ENCODE peak calls at places on chromosomes 1 and 21, in four cellular contexts. S is Karpas-422, H is cardiac muscle cell, L is IMR-90. D is an unnamed sample.

GRCh38 chr1:81811757-81812371 is 11.1 kb downstream of the ADGRL2 start:
- DNase-seq in S (no peak), H (no peak), L (no peak), D (no peak)

GRCh38 chr1:161432091-161432490 is 64.4 kb upstream of the CFAP126 start:
- DNase-seq in S (no peak), H (no peak), L (no peak), D (no peak)

GRCh38 chr1:56194911-56195310 is 384.5 kb downstream of the PLPP3 start:
- DNase-seq in S (no peak), H (no peak), L (peak), D (no peak)

GRCh38 chr1:18463984-18464664 is 16.6 kb upstream of the KLHDC7A start:
- DNase-seq in S (no peak), H (no peak), L (no peak), D (no peak)

GRCh38 chr1:15802234-15802965 is 5.0 kb downstream of the UQCRHL start:
- DNase-seq in S (no peak), H (no peak), L (peak), D (no peak)

GRCh38 chr1:96306809-96307208 is 414.8 kb upstream of the PTBP2 start:
- DNase-seq in S (no peak), H (no peak), L (peak), D (no peak)

GRCh38 chr21:29403291-29403690 is 104.6 kb downstream of the BACH1 start:
- DNase-seq in S (no peak), H (no peak), L (peak), D (no peak)

GRCh38 chr21:41786521-41786987 is 19.7 kb upstream of the RIPK4 start:
- DNase-seq in S (no peak), H (no peak), L (peak), D (no peak)

GRCh38 chr1:243493156-243494129 is 237.6 kb downstream of the SDCCAG8 start:
- DNase-seq in S (no peak), H (no peak), L (peak), D (no peak)

GRCh38 chr1:51058863-51059262 is 43.2 kb upstream of the C1orf185 start:
- DNase-seq in S (peak), H (no peak), L (peak), D (no peak)

GRCh38 chr1:43238104-43238503 is 31.7 kb upstream of the TMEM125 start:
- DNase-seq in S (peak), H (peak), L (peak), D (peak)

GRCh38 chr21:42672699-42673458 is 19.5 kb downstream of the PDE9A start:
- DNase-seq in S (no peak), H (peak), L (peak), D (peak)

GRCh38 chr1:230376296-230376695 is 49.8 kb downstream of the PGBD5 start:
- DNase-seq in S (no peak), H (no peak), L (no peak), D (no peak)

GRCh38 chr1:15261155-15262002 is 14.4 kb downstream of the FHAD1 start:
- DNase-seq in S (no peak), H (no peak), L (no peak), D (no peak)

GRCh38 chr1:26907071-26907922 is 6.5 kb downstream of the NR0B2 start:
- DNase-seq in S (no peak), H (no peak), L (peak), D (no peak)

GRCh38 chr1:65827346-65827745 is 34.7 kb downstream of the PDE4B start:
- DNase-seq in S (no peak), H (no peak), L (peak), D (no peak)

GRCh38 chr1:167718926-167719691 is 2.7 kb upstream of the MPZL1 start:
- DNase-seq in S (no peak), H (no peak), L (no peak), D (no peak)

GRCh38 chr1:222048030-222048632 is 306.2 kb upstream of the DUSP10 start:
- DNase-seq in S (no peak), H (no peak), L (peak), D (no peak)

GRCh38 chr1:56424744-56425493 is 154.4 kb downstream of the PLPP3 start:
- DNase-seq in S (peak), H (peak), L (peak), D (no peak)

GRCh38 chr1:1946540-1946939 is 27.5 kb upstream of the TMEM52 start:
- DNase-seq in S (no peak), H (no peak), L (peak), D (no peak)

GRCh38 chr1:110726755-110727154 is 52.0 kb upstream of the KCNA3 start:
- DNase-seq in S (no peak), H (no peak), L (no peak), D (no peak)

GRCh38 chr1:184801503-184801902 is 46.8 kb upstream of the EDEM3 start:
- DNase-seq in S (no peak), H (no peak), L (peak), D (no peak)

GRCh38 chr1:94925561-94926364 is 1.1 kb downstream of the CNN3 start:
- DNase-seq in S (peak), H (peak), L (peak), D (peak)

GRCh38 chr21:16086121-16086520 is 356.3 kb downstream of the USP25 start:
- DNase-seq in S (no peak), H (no peak), L (no peak), D (no peak)

GRCh38 chr1:241101622-241102021 is 255.4 kb downstream of the RGS7 start:
- DNase-seq in S (no peak), H (no peak), L (no peak), D (no peak)

GRCh38 chr1:20634594-20635084 is 1.4 kb downstream of the PINK1 start:
- DNase-seq in S (no peak), H (peak), L (peak), D (no peak)

GRCh38 chr1:225448146-225448805 is 20.4 kb upstream of the LBR start:
- DNase-seq in S (no peak), H (no peak), L (no peak), D (no peak)

GRCh38 chr1:167678838-167679237 is 42.9 kb upstream of the MPZL1 start:
- DNase-seq in S (peak), H (no peak), L (no peak), D (no peak)

GRCh38 chr1:27031235-27032118 is 18.8 kb upstream of the TENT5B start:
- DNase-seq in S (no peak), H (no peak), L (peak), D (no peak)

GRCh38 chr1:167612583-167612982 is 17.4 kb upstream of the RCSD1 start:
- DNase-seq in S (peak), H (no peak), L (no peak), D (no peak)

GRCh38 chr1:229768232-229768631 is 142.2 kb downstream of the URB2 start:
- DNase-seq in S (no peak), H (no peak), L (no peak), D (no peak)

GRCh38 chr1:20672265-20672632 is 11.1 kb upstream of the DDOST start:
- DNase-seq in S (no peak), H (no peak), L (no peak), D (no peak)

GRCh38 chr1:40736085-40736531 is 44.6 kb downstream of the NFYC start:
- DNase-seq in S (no peak), H (peak), L (peak), D (no peak)

GRCh38 chr21:43316156-43316845 is 110.6 kb downstream of the SIK1 start:
- DNase-seq in S (no peak), H (no peak), L (no peak), D (no peak)

GRCh38 chr1:87787551-87787950 is 458.9 kb downstream of the LMO4 start:
- DNase-seq in S (no peak), H (no peak), L (peak), D (no peak)

GRCh38 chr1:90387825-90388224 is 329.3 kb downstream of the BARHL2 start:
- DNase-seq in S (no peak), H (no peak), L (no peak), D (peak)

GRCh38 chr21:46604975-46605758 is at the start of gene S100B:
- DNase-seq in S (no peak), H (peak), L (no peak), D (no peak)

GRCh38 chr1:33381979-33382378 is 48.9 kb downstream of the PHC2 start:
- DNase-seq in S (no peak), H (no peak), L (no peak), D (no peak)

GRCh38 chr1:206663832-206664652 is 20.7 kb upstream of the MAPKAPK2 start:
- DNase-seq in S (peak), H (peak), L (peak), D (peak)

GRCh38 chr1:64212023-64212422 is 8.6 kb downstream of the UBE2U start:
- DNase-seq in S (no peak), H (no peak), L (peak), D (no peak)

GRCh38 chr1:89285715-89286380 is 13.2 kb upstream of the GBP5 start:
- DNase-seq in S (no peak), H (no peak), L (no peak), D (no peak)

GRCh38 chr1:89288051-89288340 is 15.3 kb upstream of the GBP5 start:
- DNase-seq in S (no peak), H (no peak), L (no peak), D (no peak)

GRCh38 chr1:89286549-89287181 is 14.0 kb upstream of the GBP5 start:
- DNase-seq in S (no peak), H (no peak), L (no peak), D (no peak)

GRCh38 chr1:89291276-89291675 is 18.6 kb upstream of the GBP5 start:
- DNase-seq in S (no peak), H (no peak), L (no peak), D (no peak)

GRCh38 chr1:89287182-89288050 is 14.8 kb upstream of the GBP5 start:
- DNase-seq in S (no peak), H (no peak), L (no peak), D (no peak)
- H3K27ac ChIP-seq in S (no peak), H (no peak), L (no peak), D (no peak)

DNA sequence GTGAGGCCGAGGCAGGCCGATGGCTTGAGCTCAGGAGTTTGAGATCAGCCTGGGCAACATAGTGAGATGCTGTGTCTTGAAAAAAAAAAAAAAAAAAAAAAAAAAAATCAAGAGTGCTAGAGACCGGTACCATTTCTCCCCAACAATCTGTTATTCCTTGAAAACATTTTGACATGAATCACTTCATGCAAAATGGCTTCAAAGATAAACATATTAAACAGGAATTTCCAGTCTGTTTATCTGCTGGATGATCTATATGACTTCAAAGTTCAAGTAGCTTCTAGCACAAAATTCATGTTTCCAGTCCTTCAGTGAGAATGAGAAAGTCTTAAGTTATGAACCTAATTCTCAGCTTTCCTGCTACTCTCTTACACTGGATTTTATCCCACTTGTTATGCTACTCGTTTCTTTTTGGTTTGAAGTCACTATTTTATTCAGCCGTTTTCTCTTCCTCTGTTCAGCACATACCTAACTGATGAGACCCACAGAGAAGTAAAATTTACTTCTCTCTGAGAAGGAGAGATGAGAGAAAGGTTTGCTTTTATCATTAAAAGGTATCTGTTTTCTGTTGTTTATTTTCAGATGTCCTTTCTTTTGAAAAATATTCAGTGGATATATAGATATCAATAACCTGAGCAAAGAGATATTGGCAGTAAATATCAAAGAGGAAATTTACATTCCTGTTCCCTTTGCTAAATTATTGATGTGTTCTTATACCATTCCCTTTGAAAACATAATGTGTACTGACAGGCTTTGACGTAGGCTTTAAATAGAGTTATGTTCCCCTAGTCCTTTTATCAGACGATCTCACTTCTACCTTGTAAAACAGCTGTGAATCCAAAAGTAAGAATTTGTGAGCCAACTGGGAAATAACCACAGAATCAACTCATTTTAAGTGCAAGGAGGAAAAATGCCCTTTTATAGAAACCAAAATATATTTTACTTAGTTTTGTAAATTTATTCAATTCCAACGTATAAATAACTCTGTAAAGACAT is 38.2 kb downstream of the CD46 start:
- DNase-seq in S (no peak), H (no peak), L (peak), D (no peak)
- H3K27ac ChIP-seq in S (no peak), H (peak), L (peak), D (no peak)

GRCh38 chr1:37814257-37814656 is 6.2 kb upstream of the YRDC start:
- DNase-seq in S (no peak), H (no peak), L (no peak), D (no peak)
- H3K27ac ChIP-seq in S (no peak), H (no peak), L (peak), D (no peak)

DNA sequence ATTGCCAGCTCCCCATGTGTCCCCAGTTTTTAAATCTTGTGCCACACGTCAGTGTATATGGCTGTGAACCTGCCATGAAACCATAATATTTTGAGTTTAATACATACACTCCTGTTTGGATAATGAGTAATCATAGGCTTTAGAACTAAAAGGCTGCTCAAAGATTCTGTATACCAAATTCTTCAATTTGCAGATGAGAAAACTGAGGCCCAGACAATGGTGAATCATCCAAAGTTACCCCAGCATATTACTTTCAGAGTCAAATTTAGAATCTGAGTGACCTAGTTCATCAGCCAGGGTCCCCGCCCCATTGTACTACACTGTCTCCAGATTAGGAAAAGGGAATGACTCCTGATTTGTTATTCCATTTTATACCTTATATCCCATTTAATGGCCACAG is 224.6 kb downstream of the FGGY start:
- DNase-seq in S (no peak), H (no peak), L (peak), D (no peak)
- H3K27ac ChIP-seq in S (no peak), H (no peak), L (peak), D (no peak)

DNA sequence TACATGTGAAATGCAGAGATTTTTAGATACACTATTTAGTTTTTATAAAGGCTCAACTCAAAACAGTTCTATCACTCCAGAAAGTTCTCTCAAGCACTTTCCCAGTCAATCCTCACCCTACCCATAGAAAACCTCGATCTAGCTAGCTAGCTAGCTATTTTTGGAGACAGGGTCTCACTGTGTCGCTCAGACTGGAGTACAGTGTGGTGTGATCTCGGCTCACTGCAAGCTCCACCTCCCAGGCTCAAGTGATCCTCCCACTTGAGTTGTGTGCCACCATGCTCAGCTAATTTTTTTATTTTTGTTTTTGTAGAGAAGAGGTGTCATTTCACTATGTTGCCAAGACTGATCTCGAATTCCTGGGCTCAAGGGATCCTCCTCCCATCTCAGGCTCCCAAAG is 236.9 kb downstream of the RERE start:
- DNase-seq in S (no peak), H (peak), L (no peak), D (no peak)
- H3K27ac ChIP-seq in S (no peak), H (peak), L (no peak), D (no peak)

GRCh38 chr1:86775395-86775794 is 71.0 kb downstream of the SH3GLB1 start:
- DNase-seq in S (no peak), H (no peak), L (no peak), D (no peak)

GRCh38 chr1:86776108-86776507 is 71.7 kb downstream of the SH3GLB1 start:
- DNase-seq in S (no peak), H (no peak), L (no peak), D (no peak)

GRCh38 chr1:86779308-86780191 is 75.2 kb downstream of the SH3GLB1 start:
- DNase-seq in S (no peak), H (peak), L (peak), D (no peak)

GRCh38 chr1:86782482-86782881 is 78.1 kb downstream of the SH3GLB1 start:
- DNase-seq in S (no peak), H (no peak), L (no peak), D (no peak)

GRCh38 chr1:86778510-86779218 is 74.3 kb downstream of the SH3GLB1 start:
- DNase-seq in S (no peak), H (no peak), L (peak), D (no peak)
- H3K27ac ChIP-seq in S (no peak), H (peak), L (peak), D (no peak)

DNA sequence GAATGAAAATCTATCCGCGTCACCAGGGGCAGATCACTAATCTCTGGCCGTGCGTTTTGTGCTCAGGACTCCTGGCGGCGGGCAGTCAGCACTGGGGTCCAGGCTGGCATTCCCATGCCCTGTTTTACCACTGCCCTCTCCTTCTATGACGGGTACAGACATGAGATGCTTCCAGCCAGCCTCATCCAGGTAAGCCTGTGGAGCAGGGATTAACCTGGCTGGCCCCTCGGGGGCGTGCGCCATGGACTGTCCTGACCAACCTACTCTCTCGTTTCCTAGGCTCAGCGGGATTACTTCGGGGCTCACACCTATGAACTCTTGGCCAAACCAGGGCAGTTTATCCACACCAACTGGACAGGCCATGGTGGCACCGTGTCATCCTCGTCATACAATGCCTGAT is 10.9 kb upstream of the CENPS start:
- DNase-seq in S (peak), H (no peak), L (no peak), D (no peak)
- H3K27ac ChIP-seq in S (no peak), H (no peak), L (no peak), D (no peak)

GRCh38 chr21:45514311-45515021 is 27.8 kb downstream of the SLC19A1 start:
- DNase-seq in S (no peak), H (no peak), L (no peak), D (no peak)

GRCh38 chr21:45516671-45517151 is 25.5 kb downstream of the SLC19A1 start:
- DNase-seq in S (no peak), H (no peak), L (no peak), D (no peak)

GRCh38 chr21:45513741-45514310 is 28.4 kb downstream of the SLC19A1 start:
- DNase-seq in S (no peak), H (no peak), L (no peak), D (no peak)

GRCh38 chr21:45516071-45516670 is 26.1 kb downstream of the SLC19A1 start:
- DNase-seq in S (no peak), H (no peak), L (no peak), D (no peak)

DNA sequence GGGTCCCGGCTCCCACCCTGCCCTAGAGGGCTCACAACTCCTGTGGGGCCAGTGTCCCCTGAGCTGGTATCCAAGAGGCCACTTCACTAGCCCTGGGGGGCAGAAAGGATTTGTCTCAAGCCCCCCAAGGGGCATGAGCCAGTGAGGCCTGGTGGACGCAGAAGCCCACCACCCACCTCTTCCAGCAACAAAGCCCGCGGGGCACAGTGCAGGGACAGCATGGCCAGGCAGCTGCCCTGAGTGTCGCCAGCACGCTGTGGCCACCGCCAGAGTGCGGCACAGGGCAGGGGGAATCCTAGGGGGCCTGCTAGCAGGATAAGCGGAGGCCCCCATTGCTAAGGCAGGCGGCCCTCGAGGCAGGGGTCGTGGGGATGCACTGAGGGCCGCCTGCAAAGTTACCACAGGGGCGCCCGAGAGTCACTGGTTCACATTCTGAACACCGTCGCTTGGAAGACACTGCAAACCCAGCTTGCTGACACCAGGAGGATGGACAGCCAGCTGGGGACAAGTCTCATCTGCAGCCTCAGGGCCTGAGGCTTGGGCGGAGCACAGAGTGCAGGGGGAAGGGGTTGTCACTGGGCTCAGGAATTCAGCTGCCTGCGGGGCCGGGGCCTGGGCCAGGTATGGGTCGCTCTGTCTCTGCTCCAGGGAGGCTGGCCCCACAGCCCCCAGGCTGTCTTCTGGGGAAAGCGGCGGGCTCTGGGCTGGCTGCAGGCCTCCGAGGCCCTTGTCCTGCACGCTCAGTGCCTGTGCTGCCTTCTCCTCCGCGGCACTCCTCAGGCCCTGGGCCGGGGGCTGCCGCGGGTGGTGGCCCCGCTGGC is 26.8 kb downstream of the SLC19A1 start:
- DNase-seq in S (no peak), H (no peak), L (no peak), D (no peak)
- H3K27ac ChIP-seq in S (no peak), H (no peak), L (no peak), D (no peak)